ENCODE peak calls at places on chromosomes 11 and 22, in six cellular contexts. One of them, this sample, is unnamed.

GRCh38 chr22:45202333-45203149 is 38.2 kb downstream of the KIAA0930 start:
- DNase-seq in CD4-positive, alpha-beta T cell: no peak
- DNase-seq in H1: no peak
- DNase-seq in brain microvascular endothelial cell: peak
- DNase-seq in CD8-positive, alpha-beta T cell: no peak
- DNase-seq in WERI-Rb-1: no peak
- DNase-seq in this sample: peak

GRCh38 chr11:60948251-60948650 is 3.7 kb downstream of the SLC15A3 start:
- DNase-seq in CD4-positive, alpha-beta T cell: no peak
- DNase-seq in H1: no peak
- DNase-seq in brain microvascular endothelial cell: no peak
- DNase-seq in CD8-positive, alpha-beta T cell: no peak
- DNase-seq in WERI-Rb-1: no peak
- DNase-seq in this sample: no peak

GRCh38 chr22:22576244-22576988 is 17.4 kb upstream of the PRAME start:
- DNase-seq in CD4-positive, alpha-beta T cell: peak
- DNase-seq in H1: no peak
- DNase-seq in brain microvascular endothelial cell: peak
- DNase-seq in CD8-positive, alpha-beta T cell: peak
- DNase-seq in WERI-Rb-1: peak
- DNase-seq in this sample: peak

GRCh38 chr11:33832676-33833075 is 58.4 kb upstream of the FBXO3 start:
- DNase-seq in CD4-positive, alpha-beta T cell: no peak
- DNase-seq in H1: no peak
- DNase-seq in brain microvascular endothelial cell: no peak
- DNase-seq in CD8-positive, alpha-beta T cell: no peak
- DNase-seq in WERI-Rb-1: no peak
- DNase-seq in this sample: no peak

GRCh38 chr22:39490135-39490798 is 11.8 kb upstream of the MIEF1 start:
- DNase-seq in CD4-positive, alpha-beta T cell: peak
- DNase-seq in H1: peak
- DNase-seq in brain microvascular endothelial cell: peak
- DNase-seq in CD8-positive, alpha-beta T cell: peak
- DNase-seq in WERI-Rb-1: peak
- DNase-seq in this sample: peak

GRCh38 chr11:10376061-10376460 is 71.2 kb downstream of the ADM start:
- DNase-seq in CD4-positive, alpha-beta T cell: no peak
- DNase-seq in H1: no peak
- DNase-seq in brain microvascular endothelial cell: no peak
- DNase-seq in CD8-positive, alpha-beta T cell: no peak
- DNase-seq in WERI-Rb-1: no peak
- DNase-seq in this sample: peak

GRCh38 chr11:47904048-47904447 is 55.9 kb upstream of the NUP160 start:
- DNase-seq in CD4-positive, alpha-beta T cell: no peak
- DNase-seq in H1: no peak
- DNase-seq in brain microvascular endothelial cell: no peak
- DNase-seq in CD8-positive, alpha-beta T cell: no peak
- DNase-seq in WERI-Rb-1: no peak
- DNase-seq in this sample: no peak

GRCh38 chr22:38948181-38948940 is 9.0 kb upstream of the APOBEC3A start:
- DNase-seq in CD4-positive, alpha-beta T cell: no peak
- DNase-seq in H1: no peak
- DNase-seq in brain microvascular endothelial cell: no peak
- DNase-seq in CD8-positive, alpha-beta T cell: no peak
- DNase-seq in WERI-Rb-1: no peak
- DNase-seq in this sample: no peak

GRCh38 chr11:76880314-76880713 is 19.6 kb downstream of the ACER3 start:
- DNase-seq in CD4-positive, alpha-beta T cell: no peak
- DNase-seq in H1: no peak
- DNase-seq in brain microvascular endothelial cell: peak
- DNase-seq in CD8-positive, alpha-beta T cell: no peak
- DNase-seq in WERI-Rb-1: no peak
- DNase-seq in this sample: no peak

GRCh38 chr11:128390246-128390645 is 197.1 kb downstream of the ETS1 start:
- DNase-seq in CD4-positive, alpha-beta T cell: no peak
- DNase-seq in H1: no peak
- DNase-seq in brain microvascular endothelial cell: no peak
- DNase-seq in CD8-positive, alpha-beta T cell: no peak
- DNase-seq in WERI-Rb-1: no peak
- DNase-seq in this sample: no peak

GRCh38 chr11:91860661-91861060 is 364.0 kb upstream of the FAT3 start:
- DNase-seq in CD4-positive, alpha-beta T cell: no peak
- DNase-seq in H1: no peak
- DNase-seq in brain microvascular endothelial cell: no peak
- DNase-seq in CD8-positive, alpha-beta T cell: no peak
- DNase-seq in WERI-Rb-1: no peak
- DNase-seq in this sample: no peak

GRCh38 chr11:12017243-12017678 is 8.8 kb upstream of the DKK3 start:
- DNase-seq in CD4-positive, alpha-beta T cell: no peak
- DNase-seq in H1: no peak
- DNase-seq in brain microvascular endothelial cell: peak
- DNase-seq in CD8-positive, alpha-beta T cell: no peak
- DNase-seq in WERI-Rb-1: no peak
- DNase-seq in this sample: no peak

GRCh38 chr11:65885808-65886536 is 2.3 kb downstream of the FIBP start:
- DNase-seq in CD4-positive, alpha-beta T cell: no peak
- DNase-seq in H1: no peak
- DNase-seq in brain microvascular endothelial cell: no peak
- DNase-seq in CD8-positive, alpha-beta T cell: no peak
- DNase-seq in WERI-Rb-1: no peak
- DNase-seq in this sample: no peak

GRCh38 chr11:12298610-12299009 is 78.8 kb upstream of the PARVA start:
- DNase-seq in CD4-positive, alpha-beta T cell: no peak
- DNase-seq in H1: no peak
- DNase-seq in brain microvascular endothelial cell: no peak
- DNase-seq in CD8-positive, alpha-beta T cell: no peak
- DNase-seq in WERI-Rb-1: no peak
- DNase-seq in this sample: no peak

GRCh38 chr11:135074397-135074998 is 662.5 kb upstream of the B3GAT1 start:
- DNase-seq in CD4-positive, alpha-beta T cell: no peak
- DNase-seq in H1: no peak
- DNase-seq in brain microvascular endothelial cell: no peak
- DNase-seq in CD8-positive, alpha-beta T cell: no peak
- DNase-seq in WERI-Rb-1: peak
- DNase-seq in this sample: no peak

GRCh38 chr11:88246680-88247079 is 71.4 kb upstream of the RAB38 start:
- DNase-seq in CD4-positive, alpha-beta T cell: no peak
- DNase-seq in H1: no peak
- DNase-seq in brain microvascular endothelial cell: peak
- DNase-seq in CD8-positive, alpha-beta T cell: no peak
- DNase-seq in WERI-Rb-1: no peak
- DNase-seq in this sample: peak

GRCh38 chr11:110425751-110426545 is 3.8 kb upstream of the FDX1 start:
- DNase-seq in CD4-positive, alpha-beta T cell: no peak
- DNase-seq in H1: no peak
- DNase-seq in brain microvascular endothelial cell: peak
- DNase-seq in CD8-positive, alpha-beta T cell: no peak
- DNase-seq in WERI-Rb-1: no peak
- DNase-seq in this sample: no peak

GRCh38 chr11:66979336-66979980 is 4.4 kb downstream of the C11orf86 start:
- DNase-seq in CD4-positive, alpha-beta T cell: no peak
- DNase-seq in H1: no peak
- DNase-seq in brain microvascular endothelial cell: no peak
- DNase-seq in CD8-positive, alpha-beta T cell: no peak
- DNase-seq in WERI-Rb-1: no peak
- DNase-seq in this sample: no peak

GRCh38 chr11:119974467-119974866 is 163.4 kb downstream of the TRIM29 start:
- DNase-seq in CD4-positive, alpha-beta T cell: no peak
- DNase-seq in H1: no peak
- DNase-seq in brain microvascular endothelial cell: no peak
- DNase-seq in CD8-positive, alpha-beta T cell: no peak
- DNase-seq in WERI-Rb-1: no peak
- DNase-seq in this sample: peak

GRCh38 chr11:111676878-111677585 is 74.8 kb downstream of the SIK2 start:
- DNase-seq in CD4-positive, alpha-beta T cell: no peak
- DNase-seq in H1: no peak
- DNase-seq in brain microvascular endothelial cell: peak
- DNase-seq in CD8-positive, alpha-beta T cell: no peak
- DNase-seq in WERI-Rb-1: no peak
- DNase-seq in this sample: no peak

GRCh38 chr22:17706451-17706900 is 67.8 kb downstream of the BID start:
- DNase-seq in CD4-positive, alpha-beta T cell: peak
- DNase-seq in H1: no peak
- DNase-seq in brain microvascular endothelial cell: peak
- DNase-seq in CD8-positive, alpha-beta T cell: peak
- DNase-seq in WERI-Rb-1: no peak
- DNase-seq in this sample: peak

GRCh38 chr11:125225401-125225800 is 60.9 kb downstream of the PKNOX2 start:
- DNase-seq in CD4-positive, alpha-beta T cell: no peak
- DNase-seq in H1: no peak
- DNase-seq in brain microvascular endothelial cell: no peak
- DNase-seq in CD8-positive, alpha-beta T cell: no peak
- DNase-seq in WERI-Rb-1: no peak
- DNase-seq in this sample: no peak

GRCh38 chr11:122235615-122236014 is 119.6 kb upstream of the BLID start:
- DNase-seq in CD4-positive, alpha-beta T cell: no peak
- DNase-seq in H1: no peak
- DNase-seq in brain microvascular endothelial cell: peak
- DNase-seq in CD8-positive, alpha-beta T cell: no peak
- DNase-seq in WERI-Rb-1: no peak
- DNase-seq in this sample: no peak

GRCh38 chr11:48123249-48123875 is 93.2 kb upstream of the OR4B1 start:
- DNase-seq in CD4-positive, alpha-beta T cell: no peak
- DNase-seq in H1: no peak
- DNase-seq in brain microvascular endothelial cell: peak
- DNase-seq in CD8-positive, alpha-beta T cell: no peak
- DNase-seq in WERI-Rb-1: no peak
- DNase-seq in this sample: no peak

GRCh38 chr11:17651681-17652080 is 67.7 kb upstream of the MYOD1 start:
- DNase-seq in CD4-positive, alpha-beta T cell: no peak
- DNase-seq in H1: no peak
- DNase-seq in brain microvascular endothelial cell: no peak
- DNase-seq in CD8-positive, alpha-beta T cell: no peak
- DNase-seq in WERI-Rb-1: peak
- DNase-seq in this sample: no peak

GRCh38 chr22:24049211-24049610 is 38.1 kb downstream of the CABIN1 start:
- DNase-seq in CD4-positive, alpha-beta T cell: no peak
- DNase-seq in H1: no peak
- DNase-seq in brain microvascular endothelial cell: no peak
- DNase-seq in CD8-positive, alpha-beta T cell: no peak
- DNase-seq in WERI-Rb-1: no peak
- DNase-seq in this sample: no peak

DNA sequence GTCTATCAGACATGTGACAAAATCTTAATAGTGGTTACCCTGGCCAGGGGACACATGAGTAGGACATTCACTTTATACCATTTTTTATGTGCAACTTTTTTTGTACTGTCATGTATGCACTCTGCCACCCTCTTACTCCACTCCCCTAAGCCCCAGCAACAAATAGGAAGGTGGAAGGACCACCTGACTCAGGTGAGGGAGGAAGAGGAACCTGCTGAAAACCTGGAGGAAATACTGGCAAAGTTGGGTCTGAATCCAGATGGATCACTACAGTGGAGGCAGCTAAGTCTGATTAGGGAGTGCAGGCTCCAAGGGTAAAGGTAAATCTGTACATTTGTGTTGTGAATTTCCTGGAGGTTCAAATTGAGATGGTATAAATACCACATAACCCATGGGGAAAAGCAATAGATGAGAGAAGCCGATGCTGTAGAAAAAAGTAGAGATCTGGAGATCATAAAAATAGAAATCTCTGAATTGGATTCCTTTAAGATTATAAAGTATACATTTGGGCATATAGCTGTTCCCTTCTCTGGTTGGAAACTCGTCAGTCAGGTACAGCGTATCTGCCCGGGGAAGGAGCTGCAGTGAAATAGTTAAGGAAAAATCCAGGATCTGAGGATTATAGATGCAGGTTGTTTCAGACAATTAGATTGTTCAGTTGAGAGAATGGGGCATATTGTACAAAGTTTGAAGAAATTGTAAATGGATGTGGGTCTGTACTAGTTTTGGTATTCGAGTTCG is 52.2 kb upstream of the OR9Q1 start:
- DNase-seq in CD4-positive, alpha-beta T cell: no peak
- DNase-seq in H1: no peak
- DNase-seq in brain microvascular endothelial cell: no peak
- DNase-seq in CD8-positive, alpha-beta T cell: no peak
- DNase-seq in WERI-Rb-1: no peak
- DNase-seq in this sample: no peak
- H3K27ac ChIP-seq in CD4-positive, alpha-beta T cell: no peak
- H3K27ac ChIP-seq in H1: no peak
- H3K27ac ChIP-seq in brain microvascular endothelial cell: no peak
- H3K27ac ChIP-seq in CD8-positive, alpha-beta T cell: no peak
- H3K27ac ChIP-seq in WERI-Rb-1: no peak
- H3K27ac ChIP-seq in this sample: peak

GRCh38 chr11:39678996-39679395 is 1780.5 kb downstream of the LRRC4C start:
- DNase-seq in CD4-positive, alpha-beta T cell: no peak
- DNase-seq in H1: no peak
- DNase-seq in brain microvascular endothelial cell: no peak
- DNase-seq in CD8-positive, alpha-beta T cell: no peak
- DNase-seq in WERI-Rb-1: no peak
- DNase-seq in this sample: no peak

GRCh38 chr11:39673994-39674393 is 1785.5 kb downstream of the LRRC4C start:
- DNase-seq in CD4-positive, alpha-beta T cell: no peak
- DNase-seq in H1: no peak
- DNase-seq in brain microvascular endothelial cell: no peak
- DNase-seq in CD8-positive, alpha-beta T cell: no peak
- DNase-seq in WERI-Rb-1: no peak
- DNase-seq in this sample: no peak

GRCh38 chr11:39675171-39675570 is 1784.3 kb downstream of the LRRC4C start:
- DNase-seq in CD4-positive, alpha-beta T cell: no peak
- DNase-seq in H1: no peak
- DNase-seq in brain microvascular endothelial cell: no peak
- DNase-seq in CD8-positive, alpha-beta T cell: no peak
- DNase-seq in WERI-Rb-1: no peak
- DNase-seq in this sample: no peak
- H3K27ac ChIP-seq in CD4-positive, alpha-beta T cell: no peak
- H3K27ac ChIP-seq in H1: no peak
- H3K27ac ChIP-seq in brain microvascular endothelial cell: no peak
- H3K27ac ChIP-seq in CD8-positive, alpha-beta T cell: no peak
- H3K27ac ChIP-seq in WERI-Rb-1: no peak
- H3K27ac ChIP-seq in this sample: no peak

GRCh38 chr11:130512662-130513061 is 64.2 kb downstream of the ADAMTS15 start:
- DNase-seq in CD4-positive, alpha-beta T cell: no peak
- DNase-seq in H1: no peak
- DNase-seq in brain microvascular endothelial cell: no peak
- DNase-seq in CD8-positive, alpha-beta T cell: no peak
- DNase-seq in WERI-Rb-1: peak
- DNase-seq in this sample: no peak
- H3K27ac ChIP-seq in CD4-positive, alpha-beta T cell: no peak
- H3K27ac ChIP-seq in H1: no peak
- H3K27ac ChIP-seq in brain microvascular endothelial cell: no peak
- H3K27ac ChIP-seq in CD8-positive, alpha-beta T cell: no peak
- H3K27ac ChIP-seq in WERI-Rb-1: peak
- H3K27ac ChIP-seq in this sample: no peak

DNA sequence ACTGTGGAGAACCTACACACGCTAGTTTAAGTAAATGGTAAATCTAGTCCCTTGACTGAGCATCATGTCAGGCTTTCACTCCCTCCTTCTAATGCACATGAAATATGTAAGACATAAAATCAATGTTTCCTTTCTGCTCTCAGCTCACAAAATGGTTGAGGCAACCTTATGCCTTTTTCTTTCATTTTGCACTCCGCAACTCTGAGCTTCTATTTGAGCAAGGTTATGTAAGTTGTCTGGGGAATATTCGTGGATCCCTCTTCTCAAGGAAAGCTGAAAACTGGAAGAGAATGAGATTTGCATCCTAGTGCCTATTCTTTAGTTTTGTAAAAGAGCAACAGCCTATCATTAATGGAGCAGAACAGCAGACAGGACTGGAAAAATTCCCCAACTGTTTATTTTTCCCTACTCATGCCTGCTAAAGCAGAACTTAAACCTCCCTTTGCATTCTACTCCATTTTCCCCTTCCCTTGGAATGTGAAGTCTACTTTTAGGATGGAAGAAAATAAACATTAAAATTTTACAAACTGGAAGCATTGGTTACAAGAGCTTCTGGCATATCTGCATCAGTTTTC is 141.7 kb downstream of the FAM76B start:
- DNase-seq in CD4-positive, alpha-beta T cell: no peak
- DNase-seq in H1: no peak
- DNase-seq in brain microvascular endothelial cell: no peak
- DNase-seq in CD8-positive, alpha-beta T cell: no peak
- DNase-seq in WERI-Rb-1: no peak
- DNase-seq in this sample: no peak
- H3K27ac ChIP-seq in CD4-positive, alpha-beta T cell: no peak
- H3K27ac ChIP-seq in H1: no peak
- H3K27ac ChIP-seq in brain microvascular endothelial cell: no peak
- H3K27ac ChIP-seq in CD8-positive, alpha-beta T cell: no peak
- H3K27ac ChIP-seq in WERI-Rb-1: no peak
- H3K27ac ChIP-seq in this sample: peak